ENCODE peak calls at places on chromosome 22, in seven cellular contexts. Z, V, L, A, R, I and O are unnamed samples.

GRCh38 chr22:26642465-26643367 is 14.7 kb upstream of the MIAT start:
- DNase-seq in Z (no peak), V (no peak), L (no peak), A (no peak), R (peak), I (no peak), O (no peak)

GRCh38 chr22:46026907-46027218 is 49.9 kb upstream of the WNT7B start:
- DNase-seq in Z (no peak), V (no peak), L (peak), A (no peak), R (no peak), I (no peak), O (no peak)

GRCh38 chr22:46068908-46069481 is 81.3 kb upstream of the PPARA start:
- DNase-seq in Z (no peak), V (no peak), L (peak), A (no peak), R (no peak), I (no peak), O (peak)

GRCh38 chr22:23249506-23250423 is 69.5 kb downstream of the BCR start:
- DNase-seq in Z (no peak), V (no peak), L (no peak), A (no peak), R (no peak), I (no peak), O (no peak)

GRCh38 chr22:43319661-43320486 is 23.3 kb downstream of the SCUBE1 start:
- DNase-seq in Z (no peak), V (no peak), L (peak), A (no peak), R (no peak), I (no peak), O (no peak)

GRCh38 chr22:24232124-24232523 is 12.8 kb downstream of the GGT5 start:
- DNase-seq in Z (no peak), V (no peak), L (no peak), A (no peak), R (no peak), I (no peak), O (no peak)

GRCh38 chr22:44755418-44755817 is 3.0 kb downstream of the ARHGAP8 start:
- DNase-seq in Z (no peak), V (no peak), L (no peak), A (no peak), R (no peak), I (no peak), O (no peak)

GRCh38 chr22:39713799-39714290 is 143.3 kb downstream of the CACNA1I start:
- DNase-seq in Z (no peak), V (no peak), L (no peak), A (no peak), R (no peak), I (no peak), O (no peak)

GRCh38 chr22:25546751-25547150 is 17.7 kb upstream of the GRK3 start:
- DNase-seq in Z (no peak), V (no peak), L (peak), A (no peak), R (peak), I (no peak), O (no peak)

GRCh38 chr22:38451864-38452263 is 3.1 kb downstream of the KCNJ4 start:
- DNase-seq in Z (no peak), V (no peak), L (no peak), A (no peak), R (no peak), I (no peak), O (no peak)

GRCh38 chr22:36369922-36370781 is 17.6 kb downstream of the MYH9 start:
- DNase-seq in Z (no peak), V (peak), L (peak), A (no peak), R (peak), I (no peak), O (peak)

GRCh38 chr22:48494256-48494967 is 1333.3 kb downstream of the BRD1 start:
- DNase-seq in Z (no peak), V (no peak), L (no peak), A (no peak), R (no peak), I (no peak), O (no peak)

GRCh38 chr22:28855355-28856094 is 27.8 kb upstream of the ZNRF3 start:
- DNase-seq in Z (peak), V (no peak), L (peak), A (peak), R (peak), I (peak), O (peak)

GRCh38 chr22:31342389-31343125 is 3.6 kb downstream of the PATZ1 start:
- DNase-seq in Z (no peak), V (no peak), L (no peak), A (no peak), R (peak), I (peak), O (no peak)

GRCh38 chr22:39622881-39623367 is 52.4 kb downstream of the CACNA1I start:
- DNase-seq in Z (no peak), V (no peak), L (peak), A (no peak), R (peak), I (peak), O (peak)

GRCh38 chr22:23213031-23213555 is 32.8 kb downstream of the BCR start:
- DNase-seq in Z (no peak), V (no peak), L (no peak), A (no peak), R (no peak), I (no peak), O (no peak)

GRCh38 chr22:45094826-45095225 is 68.9 kb upstream of the NUP50 start:
- DNase-seq in Z (no peak), V (no peak), L (no peak), A (no peak), R (no peak), I (no peak), O (peak)

GRCh38 chr22:44814266-44815098 is 62.1 kb downstream of the ARHGAP8 start:
- DNase-seq in Z (no peak), V (no peak), L (no peak), A (no peak), R (no peak), I (no peak), O (no peak)

GRCh38 chr22:28597665-28598064 is 82.0 kb downstream of the TTC28 start:
- DNase-seq in Z (no peak), V (no peak), L (no peak), A (no peak), R (no peak), I (no peak), O (no peak)